ENCODE peak calls at places on chromosome 3, in four cellular contexts. One of them, this sample, is unnamed.

GRCh38 chr3:188133219-188133618 is 20.7 kb upstream of the LPP start:
- DNase-seq in A549: no peak
- DNase-seq in IMR-90: peak; percentile 67
- DNase-seq in K562: no peak
- DNase-seq in this sample: no peak

GRCh38 chr3:122484985-122485384 is 29.8 kb downstream of the KPNA1 start:
- DNase-seq in A549: no peak
- DNase-seq in IMR-90: peak; percentile 70
- DNase-seq in K562: no peak
- DNase-seq in this sample: no peak

GRCh38 chr3:119580148-119580760 is 962 bp downstream of the ADPRH start:
- DNase-seq in K562: no peak
- DNase-seq in A549: no peak
- DNase-seq in IMR-90: no peak
- DNase-seq in this sample: no peak

GRCh38 chr3:107661447-107662108 is 138.8 kb downstream of the BBX start:
- DNase-seq in A549: no peak
- DNase-seq in IMR-90: no peak
- DNase-seq in K562: no peak
- DNase-seq in this sample: no peak

GRCh38 chr3:38346584-38347410 is at the start of gene XYLB:
- DNase-seq in A549: peak; percentile 88
- DNase-seq in K562: peak; percentile 97
- DNase-seq in IMR-90: peak; percentile 72
- DNase-seq in this sample: peak; percentile 44

GRCh38 chr3:124084398-124084881 is 92.5 kb upstream of the ROPN1 start:
- DNase-seq in A549: no peak
- DNase-seq in IMR-90: peak; percentile 20
- DNase-seq in K562: no peak
- DNase-seq in this sample: no peak

GRCh38 chr3:155424041-155424605 is 130.6 kb upstream of the STRIT1 start:
- DNase-seq in K562: no peak
- DNase-seq in A549: no peak
- DNase-seq in IMR-90: no peak
- DNase-seq in this sample: no peak

GRCh38 chr3:101077361-101078011 is 84.3 kb upstream of the ABI3BP start:
- DNase-seq in A549: peak; percentile 73
- DNase-seq in K562: no peak
- DNase-seq in IMR-90: peak; percentile 58
- DNase-seq in this sample: no peak

GRCh38 chr3:129560931-129561594 is 18.1 kb downstream of the H1-8 start:
- DNase-seq in IMR-90: peak; percentile 76
- DNase-seq in A549: peak; percentile 24
- DNase-seq in K562: no peak
- DNase-seq in this sample: no peak

GRCh38 chr3:184460276-184460675 is 80.4 kb downstream of the CHRD start:
- DNase-seq in K562: no peak
- DNase-seq in A549: no peak
- DNase-seq in IMR-90: peak; percentile 24
- DNase-seq in this sample: no peak

GRCh38 chr3:190581041-190581501 is 67.2 kb downstream of the IL1RAP start:
- DNase-seq in K562: no peak
- DNase-seq in A549: no peak
- DNase-seq in IMR-90: peak; percentile 24
- DNase-seq in this sample: no peak

GRCh38 chr3:10445561-10445960 is 59.8 kb downstream of the ATP2B2 start:
- DNase-seq in IMR-90: peak; percentile 29
- DNase-seq in K562: no peak
- DNase-seq in A549: no peak
- DNase-seq in this sample: no peak

GRCh38 chr3:184359610-184360009 is 1.8 kb downstream of the CLCN2 start:
- DNase-seq in A549: no peak
- DNase-seq in K562: no peak
- DNase-seq in IMR-90: no peak
- DNase-seq in this sample: no peak

GRCh38 chr3:71305246-71306206 is 278.0 kb downstream of the FOXP1 start:
- DNase-seq in IMR-90: peak; percentile 57
- DNase-seq in K562: no peak
- DNase-seq in A549: no peak
- DNase-seq in this sample: no peak

GRCh38 chr3:143206955-143207337 is 87.4 kb downstream of the CHST2 start:
- DNase-seq in IMR-90: no peak
- DNase-seq in K562: no peak
- DNase-seq in A549: no peak
- DNase-seq in this sample: no peak

GRCh38 chr3:87361271-87361670 is 84.9 kb upstream of the POU1F1 start:
- DNase-seq in IMR-90: no peak
- DNase-seq in A549: no peak
- DNase-seq in K562: no peak
- DNase-seq in this sample: no peak

GRCh38 chr3:170909129-170909903 is 879 bp upstream of the EIF5A2 start:
- DNase-seq in K562: no peak
- DNase-seq in A549: peak; percentile 66
- DNase-seq in IMR-90: peak; percentile 97
- DNase-seq in this sample: no peak

GRCh38 chr3:15172806-15173205 is 33.2 kb upstream of the CAPN7 start:
- DNase-seq in IMR-90: no peak
- DNase-seq in K562: no peak
- DNase-seq in A549: no peak
- DNase-seq in this sample: no peak

GRCh38 chr3:17749281-17749680 is 6.8 kb upstream of the TBC1D5 start:
- DNase-seq in K562: no peak
- DNase-seq in IMR-90: no peak
- DNase-seq in A549: no peak
- DNase-seq in this sample: no peak

GRCh38 chr3:25690768-25691548 is 26.3 kb upstream of the TOP2B start:
- DNase-seq in A549: no peak
- DNase-seq in IMR-90: no peak
- DNase-seq in K562: no peak
- DNase-seq in this sample: no peak

GRCh38 chr3:55190296-55190695 is 262.4 kb upstream of the LRTM1 start:
- DNase-seq in K562: no peak
- DNase-seq in A549: no peak
- DNase-seq in IMR-90: peak; percentile 78
- DNase-seq in this sample: no peak

GRCh38 chr3:183213415-183213814 is 39.6 kb upstream of the B3GNT5 start:
- DNase-seq in IMR-90: no peak
- DNase-seq in A549: no peak
- DNase-seq in K562: no peak
- DNase-seq in this sample: no peak

GRCh38 chr3:112974894-112975293 is at the start of gene CD200R1:
- DNase-seq in A549: no peak
- DNase-seq in IMR-90: no peak
- DNase-seq in K562: no peak
- DNase-seq in this sample: no peak

GRCh38 chr3:39208463-39209055 is 16.2 kb upstream of the XIRP1 start:
- DNase-seq in K562: peak; percentile 67
- DNase-seq in A549: peak; percentile 64
- DNase-seq in IMR-90: peak; percentile 56
- DNase-seq in this sample: no peak

GRCh38 chr3:40096561-40097506 is 212.7 kb upstream of the EIF1B start:
- DNase-seq in IMR-90: no peak
- DNase-seq in A549: no peak
- DNase-seq in K562: no peak
- DNase-seq in this sample: no peak

GRCh38 chr3:12187448-12188327 is 29.0 kb upstream of the TIMP4 start:
- DNase-seq in K562: no peak
- DNase-seq in A549: no peak
- DNase-seq in IMR-90: peak; percentile 71
- DNase-seq in this sample: peak; percentile 61

GRCh38 chr3:67386446-67386845 is 268.0 kb downstream of the SUCLG2 start:
- DNase-seq in A549: no peak
- DNase-seq in K562: no peak
- DNase-seq in IMR-90: peak; percentile 11
- DNase-seq in this sample: no peak

GRCh38 chr3:18438586-18438985 is 13.4 kb upstream of the SATB1 start:
- DNase-seq in A549: no peak
- DNase-seq in IMR-90: no peak
- DNase-seq in K562: no peak
- DNase-seq in this sample: no peak

GRCh38 chr3:8494332-8494731 is 7.3 kb upstream of the LMCD1 start:
- DNase-seq in A549: no peak
- DNase-seq in K562: no peak
- DNase-seq in IMR-90: no peak
- DNase-seq in this sample: no peak

GRCh38 chr3:118938183-118938961 is 96.3 kb downstream of the IGSF11 start:
- DNase-seq in K562: no peak
- DNase-seq in IMR-90: peak; percentile 1
- DNase-seq in A549: peak; percentile 60
- DNase-seq in this sample: no peak

GRCh38 chr3:133882986-133883586 is 12.6 kb downstream of the RAB6B start:
- DNase-seq in K562: no peak
- DNase-seq in A549: no peak
- DNase-seq in IMR-90: no peak
- DNase-seq in this sample: no peak

DNA sequence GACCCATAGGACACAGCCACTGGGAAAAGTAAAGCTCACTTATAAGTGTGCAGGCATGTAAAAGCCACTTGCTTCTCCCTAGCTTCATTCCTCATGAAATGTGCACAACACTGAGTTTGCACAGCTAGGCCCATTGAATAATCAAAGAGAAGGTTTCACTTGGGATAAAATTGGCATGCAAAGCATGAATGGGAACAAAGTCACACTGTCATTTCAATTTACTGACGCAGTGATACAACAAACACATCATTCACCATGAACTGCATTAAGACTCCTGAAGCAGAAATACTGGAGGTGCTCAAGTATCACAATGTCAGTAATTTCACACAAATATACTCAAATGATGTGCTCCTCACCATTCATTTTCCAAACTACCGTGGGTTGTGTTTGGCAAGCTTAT is 61.2 kb downstream of the KCNMB2 start:
- DNase-seq in IMR-90: no peak
- DNase-seq in K562: no peak
- DNase-seq in A549: no peak
- DNase-seq in this sample: no peak
- TF ChIP-seq ELK1 in IMR-90: no peak
- TF ChIP-seq ELK1 in K562: no peak
- TF ChIP-seq ELK1 in A549: no peak
- TF ChIP-seq ELK1 in this sample: no peak

GRCh38 chr3:106488288-106488687 is 619.5 kb upstream of the CBLB start:
- DNase-seq in IMR-90: no peak
- DNase-seq in K562: no peak
- DNase-seq in A549: no peak
- DNase-seq in this sample: no peak

GRCh38 chr3:106482436-106482835 is 613.6 kb upstream of the CBLB start:
- DNase-seq in IMR-90: peak; percentile 55
- DNase-seq in K562: no peak
- DNase-seq in A549: no peak
- DNase-seq in this sample: no peak

GRCh38 chr3:106485202-106485601 is 616.4 kb upstream of the CBLB start:
- DNase-seq in IMR-90: peak; percentile 13
- DNase-seq in A549: no peak
- DNase-seq in K562: no peak
- DNase-seq in this sample: no peak

DNA sequence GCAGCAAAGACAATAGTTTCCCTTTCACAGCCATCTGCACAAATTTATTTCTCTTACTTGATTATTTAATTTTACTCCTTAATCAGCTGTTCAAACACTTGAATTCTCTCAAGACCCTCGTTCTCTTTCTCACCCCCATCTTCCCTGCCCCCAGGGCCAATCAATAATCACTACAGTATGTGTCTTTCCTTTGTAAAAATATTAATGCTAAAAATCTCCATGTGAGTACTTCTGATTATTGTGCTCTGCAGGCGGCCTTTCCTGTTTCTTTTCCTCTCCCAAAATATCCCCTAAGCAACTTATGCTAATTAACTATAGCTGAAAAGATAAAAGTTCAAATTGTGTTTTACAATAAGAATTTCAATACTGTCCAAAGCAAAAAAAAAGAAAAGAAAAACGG is 617.0 kb upstream of the CBLB start:
- DNase-seq in K562: no peak
- DNase-seq in IMR-90: no peak
- DNase-seq in A549: no peak
- DNase-seq in this sample: no peak
- TF ChIP-seq ELK1 in K562: no peak
- TF ChIP-seq ELK1 in IMR-90: no peak
- TF ChIP-seq ELK1 in A549: no peak
- TF ChIP-seq ELK1 in this sample: no peak

DNA sequence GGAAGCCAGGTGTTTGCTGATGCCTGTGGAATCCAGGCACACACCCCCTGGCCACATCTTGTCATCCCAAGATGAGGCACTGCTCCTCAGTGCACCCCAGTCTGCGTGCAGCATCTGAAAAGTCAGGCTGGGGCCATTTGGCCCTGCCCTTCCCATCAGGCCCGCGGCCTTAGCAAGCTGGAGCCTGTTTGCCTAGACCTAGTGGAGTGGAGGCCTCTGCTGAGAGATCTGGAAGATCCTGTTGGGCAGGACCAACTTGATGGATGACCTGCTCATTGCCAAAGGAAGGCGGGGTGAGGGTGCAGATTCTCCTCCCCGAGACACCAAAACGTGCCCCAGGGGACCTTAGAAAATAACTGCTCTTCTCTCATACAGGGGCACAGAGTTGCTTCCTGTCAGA is 220.2 kb downstream of the SHQ1 start:
- DNase-seq in K562: no peak
- DNase-seq in A549: no peak
- DNase-seq in IMR-90: no peak
- DNase-seq in this sample: no peak
- TF ChIP-seq ELK1 in K562: no peak
- TF ChIP-seq ELK1 in A549: no peak
- TF ChIP-seq ELK1 in IMR-90: no peak
- TF ChIP-seq ELK1 in this sample: no peak

GRCh38 chr3:192481638-192482037 is 245.7 kb downstream of the FGF12 start:
- DNase-seq in K562: no peak
- DNase-seq in A549: no peak
- DNase-seq in IMR-90: peak; percentile 20
- DNase-seq in this sample: no peak
- TF ChIP-seq ELK1 in K562: no peak
- TF ChIP-seq ELK1 in A549: no peak
- TF ChIP-seq ELK1 in IMR-90: no peak
- TF ChIP-seq ELK1 in this sample: no peak

GRCh38 chr3:37107846-37108245 is 66.5 kb downstream of the LRRFIP2 start:
- DNase-seq in IMR-90: no peak
- DNase-seq in A549: no peak
- DNase-seq in K562: no peak
- DNase-seq in this sample: no peak
- TF ChIP-seq ELK1 in IMR-90: no peak
- TF ChIP-seq ELK1 in A549: no peak
- TF ChIP-seq ELK1 in K562: no peak
- TF ChIP-seq ELK1 in this sample: no peak